ENCODE peak calls at places on chromosomes 11 and 22, in ten cellular contexts. X is left lobe of liver, T is HS-27A, A is hypothalamus, K is posterior vena cava, P is fibroblast of lung, L is BJ, Y is mucosa of descending colon, H is DMS 273 treated with DMSO at 0.1 percent for 48 hours, I is M059J. J is an unnamed sample.

GRCh38 chr11:19938866-19939265 is 221.4 kb downstream of the DBX1 start:
- DNase-seq in A (no peak), X (no peak), P (no peak), I (no peak), Y (no peak), K (no peak), L (no peak), H (no peak), T (no peak), J (no peak)

GRCh38 chr11:120130176-120130980 is 7.5 kb downstream of the TRIM29 start:
- DNase-seq in H (no peak), K (peak; percentile 54), X (no peak), Y (no peak), A (no peak), I (no peak), T (no peak), L (no peak), P (no peak), J (no peak)

GRCh38 chr11:115193931-115194797 is 310.1 kb downstream of the CADM1 start:
- DNase-seq in T (no peak), H (no peak), Y (no peak), P (no peak), X (no peak), A (no peak), I (no peak), K (no peak), L (no peak), J (no peak)

GRCh38 chr22:42562282-42562681 is 8.5 kb downstream of the SERHL2 start:
- DNase-seq in L (no peak), A (no peak), I (no peak), H (no peak), K (no peak), Y (no peak), T (no peak), P (no peak), X (no peak), J (no peak)

GRCh38 chr22:30036656-30037055 is 43.6 kb upstream of the HORMAD2 start:
- DNase-seq in A (no peak), L (no peak), Y (no peak), P (no peak), X (no peak), I (peak; percentile 32), H (no peak), K (no peak), T (no peak), J (no peak)

GRCh38 chr22:29306175-29306829 is at the start of gene GAS2L1:
- DNase-seq in X (peak; percentile 88), K (peak; percentile 95), A (peak; percentile 64), T (peak; percentile 48), H (no peak), P (peak; percentile 80), L (no peak), Y (peak; percentile 85), I (peak; percentile 75), J (peak; percentile 30)

GRCh38 chr11:71139516-71140205 is 112.7 kb downstream of the SHANK2 start:
- DNase-seq in T (no peak), P (peak; percentile 9), Y (peak; percentile 16), X (peak; percentile 81), K (peak; percentile 81), L (no peak), H (no peak), A (peak; percentile 90), I (no peak), J (no peak)

GRCh38 chr11:44538375-44539054 is 26.9 kb upstream of the CD82 start:
- DNase-seq in T (peak; percentile 34), L (no peak), X (peak; percentile 73), I (peak; percentile 67), Y (peak; percentile 80), P (peak; percentile 63), H (no peak), A (peak; percentile 60), K (peak; percentile 93), J (peak; percentile 68)

GRCh38 chr11:60948251-60948650 is 3.7 kb downstream of the SLC15A3 start:
- DNase-seq in T (no peak), P (no peak), A (no peak), I (no peak), H (no peak), X (no peak), K (no peak), Y (no peak), L (no peak), J (no peak)

GRCh38 chr11:118634435-118635236 is 27.2 kb downstream of the PHLDB1 start:
- DNase-seq in K (no peak), P (peak; percentile 78), H (no peak), A (peak; percentile 54), Y (peak; percentile 85), L (no peak), I (no peak), T (no peak), X (peak; percentile 87), J (no peak)

GRCh38 chr22:23012081-23012622 is 58.2 kb upstream of the GNAZ start:
- DNase-seq in P (no peak), X (no peak), K (no peak), L (no peak), Y (no peak), A (no peak), H (no peak), T (no peak), I (no peak), J (peak; percentile 16)

GRCh38 chr11:68669301-68670090 is 14.8 kb upstream of the GAL start:
- DNase-seq in X (no peak), Y (no peak), A (no peak), T (no peak), K (peak; percentile 55), H (no peak), P (no peak), I (no peak), L (no peak), J (no peak)

GRCh38 chr22:35064664-35065063 is 1.3 kb upstream of the ISX start:
- DNase-seq in I (peak; percentile 56), H (no peak), K (no peak), Y (peak; percentile 49), X (no peak), P (no peak), A (no peak), T (no peak), L (no peak), J (no peak)

GRCh38 chr11:17846852-17847453 is 112.4 kb downstream of the KCNC1 start:
- DNase-seq in Y (no peak), A (no peak), H (no peak), L (no peak), K (no peak), T (no peak), I (peak; percentile 38), P (peak; percentile 65), X (no peak), J (no peak)

GRCh38 chr11:65087216-65087615 is 3.2 kb downstream of the ZFPL1 start:
- DNase-seq in A (no peak), L (no peak), H (no peak), Y (no peak), I (no peak), P (no peak), T (no peak), X (no peak), K (no peak), J (no peak)

GRCh38 chr22:47323518-47323917 is 561.1 kb downstream of the TBC1D22A start:
- DNase-seq in K (no peak), X (no peak), I (no peak), T (no peak), P (no peak), A (no peak), H (no peak), L (no peak), Y (no peak), J (no peak)

GRCh38 chr11:108973402-108974119 is 308.7 kb downstream of the DDX10 start:
- DNase-seq in X (no peak), Y (no peak), L (peak; percentile 69), K (no peak), I (peak; percentile 97), P (peak; percentile 49), H (no peak), A (no peak), T (peak; percentile 69), J (no peak)

GRCh38 chr11:134355656-134356055 is 23.9 kb downstream of the GLB1L2 start:
- DNase-seq in Y (no peak), L (no peak), H (no peak), X (no peak), A (no peak), T (no peak), P (no peak), K (peak; percentile 26), I (no peak), J (no peak)

GRCh38 chr11:73982990-73983763 is 534 bp upstream of the UCP2 start:
- DNase-seq in K (peak; percentile 98), P (peak; percentile 86), A (peak; percentile 90), L (peak; percentile 56), I (peak; percentile 94), X (peak; percentile 83), T (peak; percentile 85), Y (peak; percentile 91), H (peak; percentile 91), J (peak; percentile 90)

GRCh38 chr11:2540521-2541320 is 95.9 kb downstream of the KCNQ1 start:
- DNase-seq in X (no peak), Y (no peak), K (peak; percentile 32), L (no peak), I (no peak), P (no peak), A (no peak), T (no peak), H (no peak), J (no peak)

GRCh38 chr22:27670701-27671412 is 130.7 kb downstream of the MN1 start:
- DNase-seq in I (peak; percentile 64), P (no peak), L (no peak), Y (peak; percentile 16), H (no peak), A (peak; percentile 30), X (no peak), T (no peak), K (no peak), J (no peak)

GRCh38 chr22:33971561-33971961 is 51.3 kb upstream of the LARGE1 start:
- DNase-seq in A (peak; percentile 11), Y (no peak), K (no peak), L (no peak), P (no peak), T (no peak), I (peak; percentile 2), X (no peak), H (no peak), J (no peak)

GRCh38 chr22:23683545-23683944 is 7.3 kb upstream of the RGL4 start:
- DNase-seq in I (no peak), L (no peak), T (no peak), H (no peak), X (peak; percentile 18), A (no peak), P (no peak), Y (no peak), K (peak; percentile 52), J (no peak)

J was measured in stimulated activated CD4-positive, alpha-beta T cell treated with anti-CD3 and anti-CD28 coated beads, Interleukin-12 subunit alpha, Interleukin-12 subunit beta, amount 100 ng/mL, for 4 hours.